ENCODE peak calls at places on chromosome 12, in four cellular contexts. M is A549, B is K562, A is HepG2. T is an unnamed sample.

GRCh38 chr12:31906581-31907286 is 52.5 kb upstream of the RESF1 start:
- DNase-seq in M (no peak), B (no peak), A (peak; percentile 7), T (no peak)

GRCh38 chr12:127628655-127629054 is 638.3 kb upstream of the TMEM132C start:
- DNase-seq in M (no peak), B (no peak), A (no peak), T (no peak)

GRCh38 chr12:52766351-52767019 is 10.7 kb downstream of the KRT76 start:
- DNase-seq in M (no peak), B (no peak), A (no peak), T (no peak)

GRCh38 chr12:82862069-82862841 is 175.5 kb downstream of the TMTC2 start:
- DNase-seq in M (no peak), B (no peak), A (no peak), T (no peak)

GRCh38 chr12:64560395-64561301 is 49.6 kb upstream of the RASSF3 start:
- DNase-seq in M (peak; percentile 67), B (no peak), A (no peak), T (no peak)

GRCh38 chr12:27644446-27644845 is 51.8 kb upstream of the REP15 start:
- DNase-seq in M (no peak), B (no peak), A (no peak), T (no peak)

GRCh38 chr12:53068811-53069585 is 10.2 kb downstream of the SPRYD3 start:
- DNase-seq in M (no peak), B (no peak), A (no peak), T (no peak)

GRCh38 chr12:15522574-15523187 is 200.4 kb downstream of the PTPRO start:
- DNase-seq in M (peak; percentile 21), B (no peak), A (peak; percentile 38), T (no peak)

GRCh38 chr12:18799140-18799446 is 61.2 kb downstream of the CAPZA3 start:
- DNase-seq in M (no peak), B (no peak), A (no peak), T (no peak)

GRCh38 chr12:76685246-76685678 is 78.7 kb upstream of the ZDHHC17 start:
- DNase-seq in M (no peak), B (no peak), A (no peak), T (no peak)

GRCh38 chr12:106345739-106346138 is 11.8 kb upstream of the POLR3B start:
- DNase-seq in M (peak; percentile 29), B (no peak), A (peak; percentile 77), T (no peak)

GRCh38 chr12:34402899-34403705 is 380.8 kb downstream of the ALG10 start:
- DNase-seq in M (no peak), B (peak; percentile 1), A (no peak), T (no peak)

GRCh38 chr12:65781681-65782269 is 42.5 kb upstream of the HMGA2 start:
- DNase-seq in M (no peak), B (no peak), A (no peak), T (no peak)

GRCh38 chr12:54141534-54142475 is 47.0 kb downstream of the SMUG1 start:
- DNase-seq in M (no peak), B (no peak), A (no peak), T (no peak)

GRCh38 chr12:90938451-90938850 is 16.5 kb downstream of the CCER1 start:
- DNase-seq in M (no peak), B (no peak), A (no peak), T (no peak)

GRCh38 chr12:107990325-107990724 is 138.8 kb upstream of the WSCD2 start:
- DNase-seq in M (peak; percentile 4), B (no peak), A (peak; percentile 29), T (no peak)

GRCh38 chr12:6839482-6840201 is 1.1 kb upstream of the GNB3 start:
- DNase-seq in M (no peak), B (no peak), A (no peak), T (no peak)

GRCh38 chr12:71999795-72000194 is 61.1 kb downstream of the TPH2 start:
- DNase-seq in M (no peak), B (no peak), A (no peak), T (no peak)

GRCh38 chr12:104372048-104372720 is 68.6 kb downstream of the EID3 start:
- DNase-seq in M (no peak), B (no peak), A (no peak), T (no peak)
- TF ChIP-seq CHD4 in M (no peak), B (no peak), A (no peak), T (no peak)

DNA sequence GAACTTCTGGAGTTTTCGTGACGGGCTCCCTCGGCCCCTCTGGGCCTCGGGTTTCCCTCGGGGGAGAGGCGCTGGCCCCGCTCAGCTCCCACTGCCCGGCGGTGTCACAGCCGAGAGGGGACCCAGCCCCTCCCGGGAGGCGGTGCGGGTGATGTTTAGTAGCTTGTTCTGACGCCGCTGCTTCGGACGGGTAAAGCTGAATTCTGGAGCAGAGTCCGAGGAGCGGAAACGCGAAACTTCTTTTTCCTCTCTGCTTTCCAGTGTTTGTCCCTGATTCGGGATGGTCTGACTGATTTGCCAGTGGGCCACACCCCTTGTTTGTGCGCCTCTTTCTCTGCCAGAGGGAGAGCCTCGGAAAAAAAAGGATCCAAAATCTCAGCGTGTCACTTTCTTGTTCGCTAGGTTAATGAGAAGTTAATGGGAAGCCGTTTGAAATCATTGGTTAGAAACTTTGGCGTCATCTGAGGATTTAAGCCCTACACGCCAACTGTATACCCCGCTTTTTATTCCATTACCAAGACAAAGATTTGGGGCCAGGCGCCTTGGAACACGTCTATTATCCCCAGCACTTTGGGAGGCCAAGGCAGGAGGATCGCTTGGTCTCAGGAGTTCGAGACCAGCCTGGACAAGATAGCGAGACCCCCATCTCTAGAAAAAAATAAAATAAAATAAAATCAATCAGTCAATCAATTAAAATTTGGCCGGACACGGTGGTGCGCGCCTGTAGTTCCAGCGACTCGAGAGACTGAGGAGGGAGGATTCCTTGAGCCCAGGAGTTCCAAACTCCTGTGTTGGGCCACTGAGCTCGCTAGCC is 756 bp downstream of the TULP3 start:
- DNase-seq in M (peak; percentile 38), B (no peak), A (peak; percentile 35), T (no peak)
- TF ChIP-seq CHD4 in M (no peak), B (no peak), A (no peak), T (no peak)

GRCh38 chr12:20044836-20045235 is 323.5 kb upstream of the PDE3A start:
- DNase-seq in M (no peak), B (no peak), A (no peak), T (no peak)
- TF ChIP-seq CHD4 in M (no peak), B (no peak), A (no peak), T (no peak)

GRCh38 chr12:123024819-123025391 is 44.4 kb downstream of the ARL6IP4 start:
- DNase-seq in M (no peak), B (no peak), A (no peak), T (no peak)
- TF ChIP-seq CHD4 in M (no peak), B (no peak), A (no peak), T (no peak)

GRCh38 chr12:50507474-50507838 is 2.7 kb downstream of the DIP2B start:
- DNase-seq in M (no peak), B (no peak), A (no peak), T (no peak)

GRCh38 chr12:50504798-50505385 is at the start of gene DIP2B:
- DNase-seq in M (peak; percentile 73), B (peak; percentile 95), A (peak; percentile 84), T (peak; percentile 50)

GRCh38 chr12:50506753-50507473 is 2.1 kb downstream of the DIP2B start:
- DNase-seq in M (no peak), B (no peak), A (no peak), T (no peak)

GRCh38 chr12:50505386-50505827 is 622 bp downstream of the DIP2B start:
- DNase-seq in M (no peak), B (peak; percentile 41), A (no peak), T (no peak)

GRCh38 chr12:50505945-50506344 is 1.2 kb downstream of the DIP2B start:
- DNase-seq in M (no peak), B (no peak), A (no peak), T (no peak)
- TF ChIP-seq CHD4 in M (no peak), B (no peak), A (no peak), T (no peak)

GRCh38 chr12:131340616-131341210 is 370.2 kb upstream of the SFSWAP start:
- DNase-seq in M (no peak), B (no peak), A (no peak), T (no peak)
- TF ChIP-seq CHD4 in M (no peak), B (no peak), A (no peak), T (no peak)

DNA sequence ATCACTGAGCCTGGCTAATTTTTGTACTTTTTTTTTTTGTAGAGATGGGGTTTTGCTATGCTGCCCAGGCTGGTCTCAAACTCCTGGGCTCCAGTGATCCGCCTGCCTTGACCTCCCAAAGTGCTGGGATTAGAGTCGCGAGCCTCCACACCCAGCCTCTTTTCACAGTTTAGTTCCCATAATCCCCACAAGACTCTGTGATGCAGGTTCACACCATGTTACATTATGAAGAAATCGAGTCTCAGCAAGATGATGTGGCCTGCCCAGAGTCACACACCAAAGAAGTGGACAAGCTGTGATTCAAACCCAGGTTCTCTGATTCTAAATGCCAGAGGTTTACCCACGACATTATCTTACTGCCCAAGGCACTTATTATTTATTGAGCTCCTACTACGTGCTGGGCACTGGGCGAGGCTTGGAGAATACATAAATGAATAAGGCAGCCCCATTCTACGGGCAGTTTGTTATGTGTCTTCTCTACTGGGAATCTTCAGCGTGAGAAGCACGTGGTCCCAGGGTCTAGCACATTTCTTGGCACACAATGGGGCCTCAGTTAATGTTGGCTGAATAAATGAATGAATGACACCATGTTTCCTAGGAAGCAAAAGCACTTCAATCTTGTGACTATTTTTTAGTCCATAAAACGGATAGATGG is 23.5 kb upstream of the OASL start:
- DNase-seq in M (no peak), B (no peak), A (no peak), T (no peak)
- TF ChIP-seq CHD4 in M (no peak), B (no peak), A (no peak), T (no peak)

DNA sequence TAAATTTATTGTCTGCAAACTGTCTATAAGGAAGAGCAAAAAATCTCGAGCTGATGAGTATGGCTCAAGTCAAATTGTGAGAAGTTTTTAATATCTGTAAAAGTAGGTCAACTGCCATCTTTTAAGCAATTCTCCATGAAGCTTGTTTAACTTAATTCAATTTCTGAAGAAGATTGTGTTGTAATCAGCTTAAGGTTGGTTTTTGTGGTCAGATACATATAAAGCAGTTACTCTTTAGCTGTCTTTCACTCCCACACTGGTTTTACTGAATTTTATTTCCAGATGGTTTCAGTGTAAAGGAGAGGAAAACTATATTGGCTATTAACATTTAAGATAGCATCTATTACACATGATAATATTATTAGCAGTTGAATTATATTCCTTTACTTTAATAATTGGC is 1165.1 kb downstream of the SLC16A7 start:
- DNase-seq in M (no peak), B (no peak), A (no peak), T (no peak)
- TF ChIP-seq CHD4 in M (no peak), B (no peak), A (no peak), T (no peak)

GRCh38 chr12:39807043-39807442 is 187.4 kb upstream of the ABCD2 start:
- DNase-seq in M (peak; percentile 29), B (peak; percentile 63), A (peak; percentile 45), T (no peak)
- TF ChIP-seq CHD4 in M (no peak), B (no peak), A (no peak), T (no peak)

T was measured in GM12878.